ENCODE peak calls at places on chromosome 17, in five cellular contexts. H is cardiac fibroblast, P is nucleus accumbens, C is GM13977, F is RPMI8226. B is an unnamed sample.

GRCh38 chr17:8073627-8074485 is 13.7 kb downstream of the ALOX12B start:
- DNase-seq in H (peak), P (no peak), C (peak), F (peak), B (peak)

GRCh38 chr17:20279631-20280030 is 187.7 kb downstream of the LGALS9B start:
- DNase-seq in H (no peak), P (no peak), C (no peak), F (no peak), B (no peak)

GRCh38 chr17:44967026-44967906 is 837 bp downstream of the C1QL1 start:
- DNase-seq in H (no peak), P (no peak), C (no peak), F (no peak), B (no peak)

GRCh38 chr17:77687921-77688320 is 270.6 kb upstream of the TNRC6C start:
- DNase-seq in H (no peak), P (no peak), C (no peak), F (no peak), B (no peak)

GRCh38 chr17:63140255-63140654 is 174.2 kb downstream of the TANC2 start:
- DNase-seq in H (peak), P (no peak), C (no peak), F (peak), B (peak)

GRCh38 chr17:61361084-61361483 is 38.6 kb upstream of the TBX2 start:
- DNase-seq in H (peak), P (no peak), C (no peak), F (no peak), B (no peak)

GRCh38 chr17:32723310-32723955 is 153.5 kb downstream of the MYO1D start:
- DNase-seq in H (peak), P (no peak), C (no peak), F (no peak), B (no peak)

GRCh38 chr17:50355701-50356341 is 9.9 kb downstream of the XYLT2 start:
- DNase-seq in H (no peak), P (no peak), C (no peak), F (no peak), B (no peak)

GRCh38 chr17:19457830-19458271 is 46.8 kb downstream of the RNF112 start:
- DNase-seq in H (no peak), P (no peak), C (no peak), F (no peak), B (no peak)

GRCh38 chr17:4174556-4174955 is 31.6 kb downstream of the CYB5D2 start:
- DNase-seq in H (no peak), P (no peak), C (no peak), F (no peak), B (no peak)

GRCh38 chr17:10019941-10020403 is 114.9 kb upstream of the RCVRN start:
- DNase-seq in H (no peak), P (no peak), C (no peak), F (peak), B (no peak)

GRCh38 chr17:82004485-82005455 is 17.9 kb downstream of the CENPX start:
- DNase-seq in H (no peak), P (no peak), C (no peak), F (no peak), B (no peak)

GRCh38 chr17:73196500-73196899 is 3.6 kb downstream of the COG1 start:
- DNase-seq in H (peak), P (no peak), C (no peak), F (no peak), B (no peak)

GRCh38 chr17:79804856-79805696 is 8.2 kb upstream of the CBX8 start:
- DNase-seq in H (no peak), P (no peak), C (no peak), F (no peak), B (no peak)

GRCh38 chr17:64689106-64689505 is 27.0 kb upstream of the SMURF2 start:
- DNase-seq in H (no peak), P (no peak), C (no peak), F (peak), B (no peak)

GRCh38 chr17:39676198-39676819 is 8.1 kb downstream of the PNMT start:
- DNase-seq in H (no peak), P (no peak), C (no peak), F (no peak), B (peak)

GRCh38 chr17:9986754-9987382 is 81.8 kb upstream of the RCVRN start:
- DNase-seq in H (no peak), P (no peak), C (no peak), F (no peak), B (no peak)

GRCh38 chr17:32275060-32276042 is 9.7 kb downstream of the RHBDL3 start:
- DNase-seq in H (peak), P (no peak), C (no peak), F (no peak), B (peak)

GRCh38 chr17:81512984-81513668 is 527 bp upstream of the ACTG1 start:
- DNase-seq in H (peak), P (no peak), C (peak), F (peak), B (peak)

GRCh38 chr17:9021985-9022552 is 759 bp downstream of the NTN1 start:
- DNase-seq in H (peak), P (no peak), C (peak), F (peak), B (peak)

GRCh38 chr17:80979547-80980378 is 11.9 kb upstream of the CHMP6 start:
- DNase-seq in H (no peak), P (no peak), C (no peak), F (no peak), B (no peak)

GRCh38 chr17:71830916-71831315 is 289.9 kb upstream of the SOX9 start:
- DNase-seq in H (no peak), P (no peak), C (no peak), F (no peak), B (no peak)

GRCh38 chr17:64406321-64407200 is 15.9 kb upstream of the PECAM1 start:
- DNase-seq in H (peak), P (no peak), C (no peak), F (peak), B (peak)

GRCh38 chr17:42653179-42654124 is 5.6 kb upstream of the TUBG2 start:
- DNase-seq in H (peak), P (no peak), C (no peak), F (no peak), B (no peak)

B was measured in OCI-M1.